ENCODE peak calls at places on chromosomes 6 and 20, in six cellular contexts. One of them, this sample, is unnamed. For H3K4me1, the result is how much of the 10 kb centered on the place peaks cover.

GRCh38 chr6:134741193-134741521 is 208.7 kb downstream of the ALDH8A1 start:
- DNase-seq in thyroid gland: peak
- DNase-seq in Peyer's patch: no peak
- DNase-seq in body of pancreas: no peak
- DNase-seq in esophagus squamous epithelium: no peak
- DNase-seq in IMR-90: no peak
- DNase-seq in this sample: no peak

GRCh38 chr20:25252686-25253421 is 5.0 kb downstream of the PYGB start:
- DNase-seq in thyroid gland: no peak
- DNase-seq in Peyer's patch: peak
- DNase-seq in body of pancreas: no peak
- DNase-seq in esophagus squamous epithelium: no peak
- DNase-seq in IMR-90: no peak
- DNase-seq in this sample: peak

GRCh38 chr20:51008718-51009117 is 14.2 kb downstream of the KCNG1 start:
- DNase-seq in thyroid gland: no peak
- DNase-seq in Peyer's patch: peak
- DNase-seq in body of pancreas: no peak
- DNase-seq in esophagus squamous epithelium: no peak
- DNase-seq in IMR-90: no peak
- DNase-seq in this sample: no peak

GRCh38 chr20:32348207-32348606 is 9.9 kb upstream of the ASXL1 start:
- DNase-seq in thyroid gland: no peak
- DNase-seq in Peyer's patch: no peak
- DNase-seq in body of pancreas: no peak
- DNase-seq in esophagus squamous epithelium: no peak
- DNase-seq in IMR-90: no peak
- DNase-seq in this sample: no peak

GRCh38 chr6:91276315-91276714 is 689.4 kb upstream of the MAP3K7 start:
- DNase-seq in thyroid gland: no peak
- DNase-seq in Peyer's patch: no peak
- DNase-seq in body of pancreas: no peak
- DNase-seq in esophagus squamous epithelium: no peak
- DNase-seq in IMR-90: peak
- DNase-seq in this sample: no peak

GRCh38 chr6:32551410-32551809 is 21.3 kb upstream of the HLA-DRB5 start:
- DNase-seq in thyroid gland: no peak
- DNase-seq in Peyer's patch: no peak
- DNase-seq in body of pancreas: no peak
- DNase-seq in esophagus squamous epithelium: no peak
- DNase-seq in IMR-90: no peak
- DNase-seq in this sample: no peak

GRCh38 chr6:44415424-44415823 is 27.9 kb downstream of the CDC5L start:
- DNase-seq in thyroid gland: no peak
- DNase-seq in Peyer's patch: no peak
- DNase-seq in body of pancreas: no peak
- DNase-seq in esophagus squamous epithelium: no peak
- DNase-seq in IMR-90: no peak
- DNase-seq in this sample: no peak

GRCh38 chr6:29992792-29993191 is 50.5 kb downstream of the HLA-A start:
- DNase-seq in thyroid gland: no peak
- DNase-seq in Peyer's patch: no peak
- DNase-seq in body of pancreas: no peak
- DNase-seq in esophagus squamous epithelium: no peak
- DNase-seq in IMR-90: peak
- DNase-seq in this sample: no peak

GRCh38 chr6:24883618-24884017 is 52.1 kb downstream of the RIPOR2 start:
- DNase-seq in thyroid gland: no peak
- DNase-seq in Peyer's patch: no peak
- DNase-seq in body of pancreas: no peak
- DNase-seq in esophagus squamous epithelium: no peak
- DNase-seq in IMR-90: peak
- DNase-seq in this sample: no peak

GRCh38 chr6:107567643-107568042 is 77.7 kb downstream of the SOBP start:
- DNase-seq in thyroid gland: no peak
- DNase-seq in Peyer's patch: no peak
- DNase-seq in body of pancreas: no peak
- DNase-seq in esophagus squamous epithelium: no peak
- DNase-seq in IMR-90: no peak
- DNase-seq in this sample: no peak

GRCh38 chr6:107564223-107564855 is 74.4 kb downstream of the SOBP start:
- DNase-seq in thyroid gland: no peak
- DNase-seq in Peyer's patch: no peak
- DNase-seq in body of pancreas: no peak
- DNase-seq in esophagus squamous epithelium: no peak
- DNase-seq in IMR-90: no peak
- DNase-seq in this sample: no peak

GRCh38 chr6:107563694-107564093 is 73.8 kb downstream of the SOBP start:
- DNase-seq in thyroid gland: no peak
- DNase-seq in Peyer's patch: no peak
- DNase-seq in body of pancreas: no peak
- DNase-seq in esophagus squamous epithelium: no peak
- DNase-seq in IMR-90: no peak
- DNase-seq in this sample: no peak

GRCh38 chr6:107561325-107561724 is 71.4 kb downstream of the SOBP start:
- DNase-seq in thyroid gland: no peak
- DNase-seq in Peyer's patch: no peak
- DNase-seq in body of pancreas: peak
- DNase-seq in esophagus squamous epithelium: no peak
- DNase-seq in IMR-90: no peak
- DNase-seq in this sample: no peak

DNA sequence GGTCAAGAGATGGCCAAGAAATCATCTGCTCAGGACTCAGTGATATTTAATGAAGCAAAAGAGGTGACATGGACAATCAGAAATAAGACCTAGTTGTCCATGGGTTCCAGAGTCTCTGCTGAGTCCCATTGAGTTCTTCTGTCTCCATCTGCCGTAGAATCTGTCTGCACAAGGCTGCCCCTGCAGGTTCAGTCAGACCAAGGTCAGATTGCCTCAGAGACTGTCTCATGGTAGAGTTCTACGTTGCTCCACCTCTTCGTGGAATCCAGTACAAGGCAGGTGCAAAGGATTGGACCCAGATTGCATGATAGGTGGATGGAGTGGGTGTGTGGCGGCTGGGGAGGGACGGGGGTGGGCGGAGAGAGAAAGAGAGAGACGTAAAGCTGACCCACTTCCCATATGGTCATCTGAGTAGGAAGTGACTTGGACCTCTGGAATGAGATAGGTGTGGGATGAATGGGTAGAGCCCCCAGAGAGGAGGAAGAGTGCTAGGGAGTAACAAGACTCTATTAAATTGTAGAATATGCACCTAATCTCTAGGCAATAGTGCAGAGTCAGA is 75.3 kb downstream of the SOBP start:
- DNase-seq in thyroid gland: no peak
- DNase-seq in Peyer's patch: no peak
- DNase-seq in body of pancreas: no peak
- DNase-seq in esophagus squamous epithelium: no peak
- DNase-seq in IMR-90: no peak
- DNase-seq in this sample: peak
- TF ChIP-seq CTCF in thyroid gland: no peak
- TF ChIP-seq CTCF in Peyer's patch: no peak
- TF ChIP-seq CTCF in body of pancreas: no peak
- TF ChIP-seq CTCF in esophagus squamous epithelium: no peak
- TF ChIP-seq CTCF in IMR-90: no peak
- TF ChIP-seq CTCF in this sample: no peak

GRCh38 chr6:116369540-116370327 is 1.0 kb upstream of the DSE start:
- DNase-seq in thyroid gland: no peak
- DNase-seq in Peyer's patch: peak
- DNase-seq in body of pancreas: no peak
- DNase-seq in esophagus squamous epithelium: no peak
- DNase-seq in IMR-90: no peak
- DNase-seq in this sample: no peak

GRCh38 chr6:116370328-116370716 is 425 bp upstream of the DSE start:
- DNase-seq in thyroid gland: no peak
- DNase-seq in Peyer's patch: peak
- DNase-seq in body of pancreas: no peak
- DNase-seq in esophagus squamous epithelium: no peak
- DNase-seq in IMR-90: no peak
- DNase-seq in this sample: no peak

GRCh38 chr6:116373300-116373699 is 2.6 kb downstream of the DSE start:
- DNase-seq in thyroid gland: no peak
- DNase-seq in Peyer's patch: no peak
- DNase-seq in body of pancreas: no peak
- DNase-seq in esophagus squamous epithelium: no peak
- DNase-seq in IMR-90: peak
- DNase-seq in this sample: no peak

GRCh38 chr6:116371384-116372209 is 850 bp downstream of the DSE start:
- DNase-seq in thyroid gland: peak
- DNase-seq in Peyer's patch: peak
- DNase-seq in body of pancreas: peak
- DNase-seq in esophagus squamous epithelium: peak
- DNase-seq in IMR-90: peak
- DNase-seq in this sample: peak

GRCh38 chr6:116370717-116371383 is at the start of gene DSE:
- DNase-seq in thyroid gland: peak
- DNase-seq in Peyer's patch: peak
- DNase-seq in body of pancreas: peak
- DNase-seq in esophagus squamous epithelium: no peak
- DNase-seq in IMR-90: peak
- DNase-seq in this sample: peak
- TF ChIP-seq POLR2A in thyroid gland: no peak
- TF ChIP-seq POLR2A in Peyer's patch: peak
- TF ChIP-seq POLR2A in body of pancreas: peak
- TF ChIP-seq POLR2A in esophagus squamous epithelium: no peak
- TF ChIP-seq POLR2A in IMR-90: peak
- TF ChIP-seq POLR2A in this sample: peak

DNA sequence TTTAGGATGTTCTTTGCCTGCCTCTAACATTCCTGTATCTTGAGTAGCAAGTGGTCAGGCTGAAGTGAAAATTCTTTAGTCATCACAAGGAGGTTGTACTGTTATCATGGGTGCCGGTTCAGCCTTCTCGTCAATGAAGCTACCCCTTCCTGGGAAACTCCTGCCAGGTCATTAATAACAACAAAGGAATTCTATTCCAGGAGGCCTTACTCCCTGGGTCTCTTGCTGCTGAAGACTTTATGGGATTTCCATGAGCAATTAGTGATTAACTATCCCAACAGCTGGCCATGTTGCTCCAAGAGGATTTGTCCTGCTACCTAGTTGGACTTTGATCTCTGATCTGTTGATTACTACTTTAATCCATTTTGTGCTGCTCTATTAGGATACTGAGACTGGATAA is 62.7 kb upstream of the ELOVL5 start:
- DNase-seq in thyroid gland: no peak
- DNase-seq in Peyer's patch: no peak
- DNase-seq in body of pancreas: no peak
- DNase-seq in esophagus squamous epithelium: no peak
- DNase-seq in IMR-90: peak
- DNase-seq in this sample: no peak
- H3K4me1 ChIP-seq in thyroid gland: under half
- H3K4me1 ChIP-seq in Peyer's patch: under half
- H3K4me1 ChIP-seq in body of pancreas: under half
- H3K4me1 ChIP-seq in esophagus squamous epithelium: under half
- H3K4me1 ChIP-seq in IMR-90: under half
- H3K4me1 ChIP-seq in this sample: under half

DNA sequence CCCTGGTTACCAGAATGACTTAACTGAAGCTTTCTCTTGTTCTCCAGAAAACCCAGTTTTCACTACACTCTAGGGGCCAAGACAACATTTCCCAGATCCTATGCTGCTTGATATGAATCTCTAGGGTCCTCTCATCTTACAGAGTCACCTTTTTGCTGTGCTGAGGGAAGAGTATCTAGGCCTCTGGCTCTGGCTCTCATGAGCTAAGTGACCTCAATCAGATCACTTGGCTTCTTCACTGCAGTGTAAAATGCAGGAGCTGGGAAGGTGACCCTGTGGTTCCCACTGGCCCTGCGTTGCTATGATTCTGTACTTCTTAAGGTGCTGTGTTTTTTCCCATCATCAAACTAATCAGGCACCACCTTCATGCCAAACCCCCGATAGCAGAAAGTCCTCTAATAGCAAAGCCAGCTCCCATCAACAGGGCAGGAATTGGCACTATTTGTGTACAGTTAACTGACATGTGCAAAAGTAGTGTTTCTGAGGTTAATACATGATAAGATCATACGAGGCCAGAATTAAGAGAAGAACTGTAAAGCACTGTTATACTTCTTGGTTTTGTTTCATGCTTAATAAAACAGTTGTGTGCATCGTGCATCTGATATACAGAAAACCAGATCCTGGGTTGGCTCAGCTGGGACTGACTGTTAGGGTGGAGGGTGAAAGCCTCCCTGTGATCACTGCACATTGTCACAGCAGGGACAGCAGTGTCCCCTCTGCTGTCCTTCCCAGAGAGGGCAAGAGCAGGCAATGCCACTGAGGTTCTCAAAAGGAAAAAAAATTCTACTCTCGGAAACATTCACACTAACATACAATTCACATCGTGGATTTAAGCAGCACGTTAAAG is 46.7 kb downstream of the CNKSR3 start:
- DNase-seq in thyroid gland: no peak
- DNase-seq in Peyer's patch: no peak
- DNase-seq in body of pancreas: no peak
- DNase-seq in esophagus squamous epithelium: no peak
- DNase-seq in IMR-90: no peak
- DNase-seq in this sample: no peak
- TF ChIP-seq CTCF in thyroid gland: no peak
- TF ChIP-seq CTCF in Peyer's patch: no peak
- TF ChIP-seq CTCF in body of pancreas: no peak
- TF ChIP-seq CTCF in esophagus squamous epithelium: no peak
- TF ChIP-seq CTCF in IMR-90: no peak
- TF ChIP-seq CTCF in this sample: no peak

DNA sequence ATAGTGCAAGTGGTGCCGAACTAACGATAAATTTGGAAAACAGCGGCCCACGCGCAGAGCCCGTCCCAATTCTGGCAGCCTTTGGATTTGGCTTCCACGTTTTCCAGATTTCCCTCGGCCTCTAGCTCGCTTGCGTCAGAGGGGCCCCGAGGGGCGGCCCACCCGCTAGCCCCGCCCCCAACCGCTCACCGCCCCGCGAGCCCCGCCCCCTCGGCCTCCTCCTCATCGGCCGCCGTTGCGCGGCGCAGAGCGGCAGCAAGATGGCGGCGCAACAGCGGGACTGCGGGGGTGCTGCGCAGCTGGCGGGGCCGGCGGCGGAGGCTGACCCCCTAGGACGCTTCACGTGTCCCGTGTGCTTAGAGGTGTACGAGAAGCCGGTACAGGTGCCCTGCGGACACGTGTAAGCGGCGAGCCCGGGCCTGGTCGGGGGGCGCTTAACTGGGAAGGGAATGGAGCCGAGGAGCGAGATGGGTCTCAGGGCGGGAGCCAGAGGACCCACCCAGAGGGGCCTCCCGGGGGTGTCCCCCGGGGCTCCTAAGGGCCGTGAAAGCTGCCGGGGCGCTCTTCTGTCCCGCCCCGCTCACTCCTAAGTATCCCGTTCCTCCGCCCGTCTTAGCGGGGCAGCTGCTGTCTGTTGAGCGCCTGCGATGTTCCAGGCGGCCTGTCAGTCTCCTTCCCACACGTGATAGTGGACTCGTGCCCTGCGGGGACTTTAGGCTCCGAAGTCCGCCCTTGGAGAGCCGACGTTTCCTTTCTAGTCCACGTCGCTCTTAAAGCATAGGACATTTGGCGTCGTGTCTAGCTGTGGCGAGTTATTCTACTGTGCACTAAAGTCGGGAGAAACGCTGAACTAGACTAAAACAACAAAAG is at the start of gene RNF114:
- DNase-seq in thyroid gland: peak
- DNase-seq in Peyer's patch: peak
- DNase-seq in body of pancreas: peak
- DNase-seq in esophagus squamous epithelium: peak
- DNase-seq in IMR-90: peak
- DNase-seq in this sample: peak
- TF ChIP-seq POLR2A in thyroid gland: peak
- TF ChIP-seq POLR2A in Peyer's patch: peak
- TF ChIP-seq POLR2A in body of pancreas: peak
- TF ChIP-seq POLR2A in esophagus squamous epithelium: no peak
- TF ChIP-seq POLR2A in IMR-90: peak
- TF ChIP-seq POLR2A in this sample: peak

GRCh38 chr6:150584596-150584995 is 15.1 kb upstream of the PLEKHG1 start:
- DNase-seq in thyroid gland: no peak
- DNase-seq in Peyer's patch: no peak
- DNase-seq in body of pancreas: no peak
- DNase-seq in esophagus squamous epithelium: no peak
- DNase-seq in IMR-90: no peak
- DNase-seq in this sample: no peak
- H3K4me1 ChIP-seq in thyroid gland: under half
- H3K4me1 ChIP-seq in Peyer's patch: under half
- H3K4me1 ChIP-seq in body of pancreas: under half
- H3K4me1 ChIP-seq in esophagus squamous epithelium: under half
- H3K4me1 ChIP-seq in IMR-90: under half
- H3K4me1 ChIP-seq in this sample: under half